ENCODE peak calls at places on chromosomes 4 and X, in five cellular contexts. Z, F, J, V and W are unnamed samples.

GRCh38 chr4:80814266-80814665 is 216.2 kb upstream of the BMP3 start:
- DNase-seq in Z (no peak), F (no peak), J (no peak), V (no peak), W (no peak)

GRCh38 chr4:6892190-6892908 is 17.3 kb upstream of the TBC1D14 start:
- DNase-seq in Z (peak), F (peak), J (peak), V (no peak), W (no peak)

GRCh38 chr4:148007303-148007702 is 275.4 kb downstream of the ARHGAP10 start:
- DNase-seq in Z (no peak), F (no peak), J (no peak), V (no peak), W (no peak)

GRCh38 chr4:168817418-168817817 is 192.6 kb downstream of the CBR4 start:
- DNase-seq in Z (no peak), F (no peak), J (no peak), V (no peak), W (no peak)

GRCh38 chr4:7970031-7970946 is 30.6 kb upstream of the AFAP1 start:
- DNase-seq in Z (no peak), F (no peak), J (no peak), V (no peak), W (no peak)

GRCh38 chr4:183455431-183456145 is 11.2 kb downstream of the CDKN2AIP start:
- DNase-seq in Z (peak), F (no peak), J (no peak), V (no peak), W (no peak)

GRCh38 chr4:54908744-54909143 is 216.7 kb downstream of the KDR start:
- DNase-seq in Z (no peak), F (no peak), J (no peak), V (no peak), W (no peak)

GRCh38 chr4:73865697-73866096 is 3.5 kb upstream of the CXCL1 start:
- DNase-seq in Z (no peak), F (no peak), J (no peak), V (no peak), W (no peak)

GRCh38 chrX:21666679-21667078 is 8.5 kb upstream of the KLHL34 start:
- DNase-seq in Z (no peak), F (no peak), J (no peak), V (no peak), W (no peak)

GRCh38 chr4:41257257-41257900 is 651 bp downstream of the UCHL1 start:
- DNase-seq in Z (peak), F (peak), J (peak), V (no peak), W (peak)

GRCh38 chr4:95627004-95627403 is 78.2 kb upstream of the UNC5C start:
- DNase-seq in Z (no peak), F (no peak), J (no peak), V (no peak), W (no peak)